ENCODE peak calls at places on chromosomes 6 and 20, in five cellular contexts. L, Q, Z, T and B are unnamed samples. For H3K27me3, the result is how much of the 10 kb centered on the place peaks cover.

GRCh38 chr6:24821860-24822444 is 23.2 kb upstream of the ARMH2 start:
- DNase-seq in L (no peak), Q (no peak), Z (no peak), T (no peak), B (no peak)

GRCh38 chr20:51791626-51792025 is 10.7 kb downstream of the SALL4 start:
- DNase-seq in L (no peak), Q (no peak), Z (no peak), T (no peak), B (no peak)

GRCh38 chr6:108009894-108010293 is 51.9 kb upstream of the SEC63 start:
- DNase-seq in L (no peak), Q (no peak), Z (no peak), T (no peak), B (no peak)

GRCh38 chr6:118263929-118264486 is 284.1 kb upstream of the PLN start:
- DNase-seq in L (no peak), Q (no peak), Z (peak), T (no peak), B (peak)

GRCh38 chr6:5995705-5996686 is 10.7 kb downstream of the NRN1 start:
- DNase-seq in L (peak), Q (no peak), Z (peak), T (no peak), B (peak)

GRCh38 chr6:56637640-56638039 is 5.0 kb downstream of the DST start:
- DNase-seq in L (no peak), Q (no peak), Z (peak), T (peak), B (peak)

GRCh38 chr20:44540834-44541233 is 19.0 kb upstream of the SERINC3 start:
- DNase-seq in L (no peak), Q (no peak), Z (peak), T (no peak), B (no peak)

GRCh38 chr20:43191946-43192847 is 2.5 kb upstream of the PTPRT start:
- DNase-seq in L (no peak), Q (no peak), Z (peak), T (no peak), B (peak)

GRCh38 chr20:35008411-35009342 is 53.0 kb downstream of the MYH7B start:
- DNase-seq in L (no peak), Q (peak), Z (no peak), T (no peak), B (no peak)

GRCh38 chr6:4848382-4849068 is 72.3 kb downstream of the CDYL start:
- DNase-seq in L (no peak), Q (no peak), Z (peak), T (no peak), B (no peak)

GRCh38 chr6:146090474-146090873 is 61.6 kb downstream of the GRM1 start:
- DNase-seq in L (no peak), Q (no peak), Z (no peak), T (no peak), B (no peak)

GRCh38 chr6:12012231-12012565 is at the start of gene HIVEP1:
- DNase-seq in L (peak), Q (no peak), Z (peak), T (no peak), B (peak)

GRCh38 chr6:144758602-144759001 is 473.5 kb downstream of the UTRN start:
- DNase-seq in L (no peak), Q (no peak), Z (no peak), T (peak), B (no peak)

GRCh38 chr6:54695815-54696214 is 150.8 kb upstream of the FAM83B start:
- DNase-seq in L (no peak), Q (no peak), Z (no peak), T (no peak), B (no peak)

GRCh38 chr20:44411020-44411756 is 55.7 kb downstream of the HNF4A start:
- DNase-seq in L (no peak), Q (no peak), Z (no peak), T (no peak), B (no peak)

GRCh38 chr6:36099872-36100483 is 30.3 kb upstream of the MAPK13 start:
- DNase-seq in L (no peak), Q (no peak), Z (no peak), T (no peak), B (no peak)

GRCh38 chr20:19462491-19462890 is 250.0 kb downstream of the SLC24A3 start:
- DNase-seq in L (no peak), Q (no peak), Z (no peak), T (no peak), B (peak)

GRCh38 chr20:11676618-11677289 is 240.9 kb upstream of the BTBD3 start:
- DNase-seq in L (no peak), Q (no peak), Z (peak), T (peak), B (peak)
- H3K4me3 ChIP-seq in L (no peak), Q (no peak), Z (no peak), T (no peak), B (no peak)

GRCh38 chr20:58210398-58210747 is 18.1 kb downstream of the ANKRD60 start:
- DNase-seq in L (no peak), Q (no peak), Z (no peak), T (no peak), B (no peak)

GRCh38 chr20:58208944-58209343 is 19.5 kb downstream of the ANKRD60 start:
- DNase-seq in L (no peak), Q (no peak), Z (no peak), T (no peak), B (no peak)

GRCh38 chr20:58212636-58213035 is 15.8 kb downstream of the ANKRD60 start:
- DNase-seq in L (no peak), Q (no peak), Z (no peak), T (no peak), B (no peak)

GRCh38 chr20:58213112-58213511 is 15.3 kb downstream of the ANKRD60 start:
- DNase-seq in L (no peak), Q (no peak), Z (no peak), T (no peak), B (no peak)

DNA sequence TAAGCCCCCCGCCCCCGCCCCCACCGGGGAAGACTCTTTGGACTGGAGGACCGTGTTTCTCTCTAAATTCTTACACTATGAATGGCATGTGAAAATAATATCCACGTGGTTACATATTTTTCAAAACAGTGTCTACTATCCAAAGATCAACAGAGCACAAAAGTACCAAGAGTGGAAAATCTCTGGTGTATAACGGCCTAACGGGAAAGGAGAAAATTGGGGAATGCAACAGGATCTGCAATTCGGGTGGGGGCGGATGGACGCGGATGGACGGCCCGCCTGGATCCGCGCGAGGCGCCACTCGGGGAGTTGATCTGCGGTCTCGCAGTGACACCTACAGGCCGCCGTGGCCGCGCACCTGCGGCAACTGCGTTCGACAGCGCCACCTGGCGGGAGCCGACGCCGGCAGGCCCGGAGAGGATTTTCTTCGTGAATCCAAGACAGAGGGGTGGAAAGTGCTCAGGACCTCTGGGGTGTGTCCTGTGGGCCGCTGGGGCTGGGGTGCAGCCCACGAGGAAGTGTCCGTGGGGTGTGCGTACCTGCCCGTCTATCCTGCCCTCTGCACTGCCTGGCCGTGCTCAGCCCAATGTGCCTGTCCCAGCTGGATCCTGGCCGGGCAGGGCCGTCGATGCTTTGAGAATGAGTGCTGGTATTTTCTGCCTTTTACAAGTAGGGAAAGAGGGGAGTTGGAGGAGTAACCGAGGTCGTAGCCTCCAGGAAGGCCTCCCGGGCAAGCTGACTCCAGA is 18.6 kb downstream of the ANKRD60 start:
- DNase-seq in L (peak), Q (peak), Z (peak), T (peak), B (peak)
- H3K27me3 ChIP-seq in L (under half), Q (under half), Z (under half), T (under half), B (under half)

GRCh38 chr6:167738386-167738785 is 88.3 kb upstream of the AFDN start:
- DNase-seq in L (no peak), Q (no peak), Z (no peak), T (no peak), B (peak)
- H3K4me3 ChIP-seq in L (no peak), Q (no peak), Z (no peak), T (no peak), B (no peak)

GRCh38 chr20:62744761-62745160 is 36.1 kb downstream of the NTSR1 start:
- DNase-seq in L (peak), Q (no peak), Z (no peak), T (no peak), B (no peak)
- H3K27me3 ChIP-seq in L (under half), Q (under half), Z (under half), T (under half), B (under half)

DNA sequence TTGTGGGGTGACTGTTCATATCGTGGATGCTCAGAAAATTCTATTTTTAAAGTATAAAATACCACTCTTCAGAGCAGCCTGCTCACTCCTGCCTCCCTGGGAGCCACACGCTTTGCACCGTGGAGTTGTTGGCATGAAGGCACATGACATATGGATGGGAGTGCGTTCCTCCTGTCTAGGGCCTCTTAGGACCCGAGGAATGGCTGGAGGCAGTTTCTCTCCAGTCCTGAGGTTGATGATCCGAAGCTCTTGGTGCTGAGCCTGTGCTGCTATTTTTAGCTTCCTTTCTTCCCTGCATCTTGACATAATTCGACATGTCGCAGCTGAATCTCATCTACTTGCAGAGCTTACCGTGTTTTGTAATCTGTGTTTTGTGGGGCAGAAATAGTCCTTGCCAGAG is 73.9 kb downstream of the PHACTR3 start:
- DNase-seq in L (no peak), Q (no peak), Z (no peak), T (no peak), B (no peak)
- H3K4me3 ChIP-seq in L (no peak), Q (no peak), Z (no peak), T (no peak), B (no peak)

GRCh38 chr20:57555457-57556184 is 5.3 kb upstream of the PCK1 start:
- DNase-seq in L (no peak), Q (no peak), Z (peak), T (no peak), B (no peak)
- H3K27me3 ChIP-seq in L (under half), Q (under half), Z (under half), T (under half), B (under half)

DNA sequence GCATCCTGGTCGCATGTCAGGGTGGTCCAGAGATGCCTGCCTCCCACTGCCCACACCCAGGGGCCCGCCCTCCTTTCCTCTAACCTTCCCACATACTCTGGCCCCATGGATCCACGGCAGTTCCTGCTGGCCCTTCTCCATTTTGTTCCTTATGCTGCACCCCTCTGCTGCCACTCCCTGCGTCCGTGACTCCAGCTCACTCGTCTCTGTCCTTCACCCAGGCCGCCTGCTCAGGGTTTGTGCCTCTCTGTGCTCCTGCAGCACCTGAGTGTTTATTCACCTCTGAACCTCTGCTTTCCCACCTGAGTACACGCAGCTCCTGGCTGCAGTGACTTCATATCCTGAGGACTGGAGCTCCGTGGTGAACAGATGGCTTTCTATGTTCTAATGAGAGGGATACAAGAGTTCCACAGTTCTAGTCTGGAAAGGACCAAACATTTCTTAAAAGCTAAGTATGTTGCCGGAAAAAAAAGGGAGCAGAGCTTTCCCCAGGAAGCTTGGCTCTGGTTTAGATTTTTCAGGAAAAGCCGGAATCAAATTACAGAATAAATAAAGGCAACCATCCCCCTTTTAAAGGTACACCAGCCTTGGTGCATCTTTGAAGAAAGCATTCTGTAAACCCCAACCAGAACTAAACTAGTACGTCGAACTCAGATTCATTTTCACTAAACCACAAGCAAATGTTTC is 1.5 kb upstream of the GNRH2 start:
- DNase-seq in L (no peak), Q (no peak), Z (no peak), T (no peak), B (no peak)
- H3K4me3 ChIP-seq in L (no peak), Q (no peak), Z (no peak), T (no peak), B (no peak)

GRCh38 chr6:10396775-10397174 is 18.1 kb downstream of the TFAP2A start:
- DNase-seq in L (no peak), Q (no peak), Z (no peak), T (no peak), B (no peak)
- H3K27me3 ChIP-seq in L (half or more), Q (half or more), Z (under half), T (under half), B (half or more)